ENCODE peak calls at places on chromosomes 5 and 9, in four cellular contexts. Y, N, V and M are unnamed samples.

GRCh38 chr5:82597437-82597836 is 319.3 kb upstream of the RPS23 start:
- DNase-seq in Y (no peak), N (no peak), V (no peak), M (no peak)

GRCh38 chr5:172420215-172420934 is 34.0 kb downstream of the SH3PXD2B start:
- DNase-seq in Y (peak; percentile 50), N (peak; percentile 90), V (no peak), M (no peak)

GRCh38 chr5:54540286-54540685 is 22.7 kb downstream of the SNX18 start:
- DNase-seq in Y (no peak), N (no peak), V (no peak), M (no peak)

GRCh38 chr5:160021818-160022446 is 13.0 kb downstream of the TTC1 start:
- DNase-seq in Y (peak; percentile 73), N (peak; percentile 13), V (peak; percentile 32), M (no peak)

GRCh38 chr9:116844621-116845020 is 157.5 kb downstream of the TRIM32 start:
- DNase-seq in Y (no peak), N (no peak), V (no peak), M (no peak)

GRCh38 chr5:31033295-31033694 is 160.2 kb upstream of the CDH6 start:
- DNase-seq in Y (no peak), N (no peak), V (no peak), M (no peak)

GRCh38 chr5:143557061-143557818 is 153.8 kb upstream of the NR3C1 start:
- DNase-seq in Y (no peak), N (no peak), V (no peak), M (no peak)

GRCh38 chr9:90893706-90894105 is 92.1 kb downstream of the SYK start:
- DNase-seq in Y (no peak), N (no peak), V (no peak), M (no peak)

GRCh38 chr9:116243708-116244107 is 90.1 kb downstream of the PAPPA start:
- DNase-seq in Y (no peak), N (no peak), V (no peak), M (no peak)

GRCh38 chr9:105466898-105467455 is 19.1 kb downstream of the FSD1L start:
- DNase-seq in Y (no peak), N (no peak), V (no peak), M (no peak)

GRCh38 chr9:28363180-28363579 is 789.9 kb upstream of the C9orf72 start:
- DNase-seq in Y (no peak), N (no peak), V (no peak), M (no peak)